ENCODE peak calls at places on chromosomes 2 and 18, in seven cellular contexts. S is stomach; Q is A549; W is right cardiac atrium; Y is kidney; E is effector memory CD4-positive, alpha-beta T cell; D is pancreas. T is an unnamed sample.

GRCh38 chr2:873027-873426 is 77.6 kb upstream of the SNTG2 start:
- DNase-seq in S (peak; percentile 11), Q (no peak), W (no peak), Y (no peak), E (no peak), D (no peak), T (no peak)

GRCh38 chr2:226526731-226527130 is 272.9 kb downstream of the IRS1 start:
- DNase-seq in S (no peak), Q (no peak), W (no peak), Y (no peak), E (no peak), D (no peak), T (no peak)

GRCh38 chr2:232088771-232089170 is 127.3 kb downstream of the DIS3L2 start:
- DNase-seq in S (no peak), Q (no peak), W (no peak), Y (no peak), E (no peak), D (no peak), T (no peak)

GRCh38 chr2:238099709-238100048 is 461 bp upstream of the ESPNL start:
- DNase-seq in S (peak; percentile 21), Q (no peak), W (peak; percentile 15), Y (peak; percentile 46), E (no peak), D (peak; percentile 75), T (peak; percentile 57)

GRCh38 chr2:106038598-106039375 is 155.3 kb downstream of the UXS1 start:
- DNase-seq in S (no peak), Q (no peak), W (no peak), Y (no peak), E (no peak), D (no peak), T (no peak)

GRCh38 chr2:230909841-230910545 is 15.0 kb downstream of the GPR55 start:
- DNase-seq in S (no peak), Q (no peak), W (no peak), Y (no peak), E (no peak), D (no peak), T (peak; percentile 55)

GRCh38 chr2:232336241-232336736 is 42.3 kb upstream of the ALPP start:
- DNase-seq in S (peak; percentile 21), Q (no peak), W (no peak), Y (peak; percentile 53), E (no peak), D (no peak), T (peak; percentile 51)

GRCh38 chr18:57780318-57781127 is 22.6 kb downstream of the ATP8B1 start:
- DNase-seq in S (no peak), Q (peak; percentile 54), W (no peak), Y (no peak), E (no peak), D (no peak), T (no peak)

GRCh38 chr2:109170645-109171044 is 41.6 kb downstream of the SH3RF3 start:
- DNase-seq in S (no peak), Q (no peak), W (no peak), Y (no peak), E (no peak), D (no peak), T (no peak)

GRCh38 chr18:58559427-58560186 is 69.3 kb downstream of the ALPK2 start:
- DNase-seq in S (no peak), Q (no peak), W (no peak), Y (no peak), E (no peak), D (no peak), T (no peak)

GRCh38 chr2:139721454-139721995 is 941.3 kb upstream of the NXPH2 start:
- DNase-seq in S (no peak), Q (no peak), W (no peak), Y (no peak), E (no peak), D (no peak), T (no peak)

GRCh38 chr2:45300026-45300750 is 290.9 kb upstream of the SIX2 start:
- DNase-seq in S (peak; percentile 73), Q (no peak), W (no peak), Y (no peak), E (no peak), D (no peak), T (no peak)

GRCh38 chr2:32947484-32948143 is 861 bp downstream of the LTBP1 start:
- DNase-seq in S (peak; percentile 45), Q (peak; percentile 78), W (peak; percentile 34), Y (peak; percentile 76), E (no peak), D (peak; percentile 77), T (peak; percentile 65)

GRCh38 chr2:3575534-3576324 is 669 bp downstream of the RPS7 start:
- DNase-seq in S (no peak), Q (peak; percentile 23), W (no peak), Y (peak; percentile 77), E (peak; percentile 18), D (peak; percentile 73), T (no peak)

GRCh38 chr18:76426738-76427305 is 68.2 kb downstream of the ZNF516 start:
- DNase-seq in S (peak; percentile 40), Q (peak; percentile 21), W (no peak), Y (peak; percentile 62), E (no peak), D (peak; percentile 30), T (peak; percentile 73)

GRCh38 chr18:3727260-3727659 is 277.3 kb downstream of the TGIF1 start:
- DNase-seq in S (no peak), Q (no peak), W (no peak), Y (no peak), E (no peak), D (no peak), T (no peak)

GRCh38 chr18:3723554-3723953 is 273.6 kb downstream of the TGIF1 start:
- DNase-seq in S (no peak), Q (no peak), W (no peak), Y (no peak), E (no peak), D (no peak), T (no peak)

GRCh38 chr18:3726241-3726951 is 276.4 kb downstream of the TGIF1 start:
- DNase-seq in S (no peak), Q (no peak), W (no peak), Y (no peak), E (no peak), D (no peak), T (no peak)

GRCh38 chr18:3722662-3723433 is 272.9 kb downstream of the TGIF1 start:
- DNase-seq in S (no peak), Q (peak; percentile 13), W (no peak), Y (no peak), E (no peak), D (no peak), T (no peak)

GRCh38 chr18:3725100-3725499 is 275.1 kb downstream of the TGIF1 start:
- DNase-seq in S (no peak), Q (no peak), W (no peak), Y (no peak), E (no peak), D (no peak), T (no peak)
- H3K4me1 ChIP-seq in S (peaks cover 36% of the 10 kb centered on the region), Q (peaks cover 34% of the 10 kb centered on the region), W (peaks cover 8% of the 10 kb centered on the region), Y (peaks cover 17% of the 10 kb centered on the region), E (no peaks in the 10 kb centered on the region), D (peaks cover 8% of the 10 kb centered on the region), T (peaks cover 22% of the 10 kb centered on the region)

GRCh38 chr2:239274391-239275001 is 126.3 kb downstream of the HDAC4 start:
- DNase-seq in S (peak; percentile 29), Q (peak; percentile 86), W (peak; percentile 63), Y (no peak), E (peak; percentile 32), D (peak; percentile 23), T (peak; percentile 63)
- H3K4me1 ChIP-seq in S (peaks cover 84% of the 10 kb centered on the region), Q (peaks cover 77% of the 10 kb centered on the region), W (peaks cover 17% of the 10 kb centered on the region), Y (no peaks in the 10 kb centered on the region), E (peaks cover 20% of the 10 kb centered on the region), D (no peaks in the 10 kb centered on the region), T (peaks cover 21% of the 10 kb centered on the region)

DNA sequence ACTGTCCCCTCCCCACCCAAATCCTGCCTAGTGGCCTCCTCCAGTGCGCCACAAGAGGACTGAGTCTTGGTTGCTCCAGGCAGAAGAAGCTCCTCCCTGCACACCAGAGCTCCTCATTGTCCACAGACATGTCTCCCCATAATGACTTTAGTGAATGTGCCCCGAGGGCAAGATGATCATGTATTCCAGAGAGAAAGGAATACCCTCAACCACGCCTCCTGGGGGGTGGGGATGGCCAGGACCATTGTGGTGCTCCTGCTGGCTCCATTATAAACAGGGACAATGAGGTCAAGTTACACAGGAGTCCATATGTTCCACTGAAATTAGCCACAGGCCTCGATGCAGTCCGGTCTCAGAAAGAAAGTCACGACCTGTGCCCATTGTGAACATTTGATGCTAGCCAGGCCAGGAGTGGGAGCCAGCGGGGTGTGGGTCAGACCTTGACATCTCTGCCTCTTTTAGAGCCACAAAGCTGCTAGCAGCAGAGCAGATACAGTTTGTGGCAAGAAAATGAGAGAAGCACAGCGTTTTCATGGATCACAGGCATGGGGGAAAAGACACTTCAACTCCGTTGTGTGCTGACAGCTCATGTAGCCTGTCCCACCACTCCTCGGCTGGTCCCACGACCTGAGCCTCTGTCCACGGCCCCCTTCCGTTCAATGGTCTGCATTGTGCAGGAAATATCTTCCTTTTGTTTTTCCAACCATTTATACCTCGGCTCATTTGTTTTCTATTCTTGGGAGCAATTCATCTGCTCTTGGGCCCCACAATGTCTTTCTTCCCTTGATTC is 70.7 kb upstream of the FZD7 start:
- DNase-seq in S (no peak), Q (no peak), W (no peak), Y (peak; percentile 22), E (no peak), D (no peak), T (no peak)
- H3K4me1 ChIP-seq in S (no peaks in the 10 kb centered on the region), Q (no peaks in the 10 kb centered on the region), W (no peaks in the 10 kb centered on the region), Y (no peaks in the 10 kb centered on the region), E (no peaks in the 10 kb centered on the region), D (no peaks in the 10 kb centered on the region), T (no peaks in the 10 kb centered on the region)

GRCh38 chr2:127439343-127439742 is 21.1 kb downstream of the PROC start:
- DNase-seq in S (no peak), Q (no peak), W (no peak), Y (no peak), E (no peak), D (no peak), T (peak; percentile 54)

GRCh38 chr2:127434515-127434914 is 16.3 kb downstream of the PROC start:
- DNase-seq in S (no peak), Q (no peak), W (no peak), Y (no peak), E (no peak), D (no peak), T (no peak)

GRCh38 chr2:127437056-127437455 is 18.8 kb downstream of the PROC start:
- DNase-seq in S (no peak), Q (no peak), W (no peak), Y (no peak), E (no peak), D (no peak), T (peak; percentile 53)

GRCh38 chr2:127437781-127438726 is 19.8 kb downstream of the PROC start:
- DNase-seq in S (peak; percentile 77), Q (no peak), W (no peak), Y (no peak), E (no peak), D (peak; percentile 83), T (peak; percentile 54)
- H3K4me1 ChIP-seq in S (peaks cover 18% of the 10 kb centered on the region), Q (peaks cover 7% of the 10 kb centered on the region), W (no peaks in the 10 kb centered on the region), Y (no peaks in the 10 kb centered on the region), E (no peaks in the 10 kb centered on the region), D (peaks cover 12% of the 10 kb centered on the region), T (no peaks in the 10 kb centered on the region)

GRCh38 chr2:71702071-71702970 is 249.0 kb downstream of the DYSF start:
- DNase-seq in S (no peak), Q (no peak), W (no peak), Y (peak; percentile 52), E (no peak), D (no peak), T (peak; percentile 55)
- H3K4me1 ChIP-seq in S (peaks cover 17% of the 10 kb centered on the region), Q (no peaks in the 10 kb centered on the region), W (peaks cover 32% of the 10 kb centered on the region), Y (no peaks in the 10 kb centered on the region), E (no peaks in the 10 kb centered on the region), D (no peaks in the 10 kb centered on the region), T (no peaks in the 10 kb centered on the region)

GRCh38 chr18:22177496-22177866 is 8.1 kb downstream of the GATA6 start:
- DNase-seq in S (no peak), Q (no peak), W (no peak), Y (no peak), E (no peak), D (no peak), T (no peak)
- H3K4me1 ChIP-seq in S (peaks cover 16% of the 10 kb centered on the region), Q (no peaks in the 10 kb centered on the region), W (peaks cover 2% of the 10 kb centered on the region), Y (no peaks in the 10 kb centered on the region), E (no peaks in the 10 kb centered on the region), D (peaks cover 41% of the 10 kb centered on the region), T (peaks cover 31% of the 10 kb centered on the region)

T was measured in upper lobe of right lung.